ENCODE peak calls at places on chromosome 5, in four cellular contexts. One of them, this sample, is unnamed.

GRCh38 chr5:34012791-34013190 is 4.9 kb upstream of the AMACR start:
- DNase-seq in HepG2: no peak
- DNase-seq in WTC11: no peak
- DNase-seq in GM12878: no peak
- DNase-seq in this sample: no peak

GRCh38 chr5:74401566-74402320 is 238.8 kb downstream of the ENC1 start:
- DNase-seq in HepG2: no peak
- DNase-seq in WTC11: no peak
- DNase-seq in GM12878: no peak
- DNase-seq in this sample: no peak

GRCh38 chr5:56302027-56302426 is 68.9 kb upstream of the ANKRD55 start:
- DNase-seq in HepG2: peak
- DNase-seq in WTC11: no peak
- DNase-seq in GM12878: no peak
- DNase-seq in this sample: no peak

GRCh38 chr5:139985290-139985689 is 57.8 kb downstream of the NRG2 start:
- DNase-seq in HepG2: no peak
- DNase-seq in WTC11: no peak
- DNase-seq in GM12878: no peak
- DNase-seq in this sample: no peak

GRCh38 chr5:159928122-159928960 is 12.1 kb downstream of the ADRA1B start:
- DNase-seq in HepG2: no peak
- DNase-seq in WTC11: no peak
- DNase-seq in GM12878: no peak
- DNase-seq in this sample: no peak

GRCh38 chr5:81579525-81579924 is 171.4 kb downstream of the SSBP2 start:
- DNase-seq in HepG2: no peak
- DNase-seq in WTC11: no peak
- DNase-seq in GM12878: no peak
- DNase-seq in this sample: no peak

GRCh38 chr5:172926796-172927195 is 32.4 kb upstream of the RPL26L1 start:
- DNase-seq in HepG2: no peak
- DNase-seq in WTC11: no peak
- DNase-seq in GM12878: no peak
- DNase-seq in this sample: peak

GRCh38 chr5:54671111-54671531 is 153.6 kb downstream of the SNX18 start:
- DNase-seq in HepG2: no peak
- DNase-seq in WTC11: no peak
- DNase-seq in GM12878: no peak
- DNase-seq in this sample: no peak

GRCh38 chr5:173878224-173878967 is 9.8 kb upstream of the CPEB4 start:
- DNase-seq in HepG2: peak
- DNase-seq in WTC11: no peak
- DNase-seq in GM12878: no peak
- DNase-seq in this sample: no peak

GRCh38 chr5:124511791-124512190 is 234.6 kb downstream of the ZNF608 start:
- DNase-seq in HepG2: no peak
- DNase-seq in WTC11: no peak
- DNase-seq in GM12878: no peak
- DNase-seq in this sample: no peak

GRCh38 chr5:109656829-109657228 is 32.9 kb upstream of the MAN2A1 start:
- DNase-seq in HepG2: no peak
- DNase-seq in WTC11: no peak
- DNase-seq in GM12878: no peak
- DNase-seq in this sample: peak

GRCh38 chr5:168782172-168782571 is 203.0 kb upstream of the PANK3 start:
- DNase-seq in HepG2: no peak
- DNase-seq in WTC11: no peak
- DNase-seq in GM12878: no peak
- DNase-seq in this sample: no peak

GRCh38 chr5:6948562-6948961 is 235.3 kb downstream of the TENT4A start:
- DNase-seq in HepG2: no peak
- DNase-seq in WTC11: no peak
- DNase-seq in GM12878: no peak
- DNase-seq in this sample: no peak

GRCh38 chr5:110115485-110115884 is 425.8 kb downstream of the MAN2A1 start:
- DNase-seq in HepG2: no peak
- DNase-seq in WTC11: no peak
- DNase-seq in GM12878: no peak
- DNase-seq in this sample: no peak

GRCh38 chr5:107930092-107930491 is 259.4 kb upstream of the EFNA5 start:
- DNase-seq in HepG2: no peak
- DNase-seq in WTC11: no peak
- DNase-seq in GM12878: no peak
- DNase-seq in this sample: no peak

GRCh38 chr5:109016300-109016699 is 268.6 kb downstream of the FER start:
- DNase-seq in HepG2: peak
- DNase-seq in WTC11: no peak
- DNase-seq in GM12878: no peak
- DNase-seq in this sample: no peak

GRCh38 chr5:170863646-170864045 is 1.8 kb downstream of the RANBP17 start:
- DNase-seq in HepG2: no peak
- DNase-seq in WTC11: no peak
- DNase-seq in GM12878: no peak
- DNase-seq in this sample: no peak

GRCh38 chr5:55991768-55992486 is 2.8 kb downstream of the IL6ST start:
- DNase-seq in HepG2: peak
- DNase-seq in WTC11: no peak
- DNase-seq in GM12878: no peak
- DNase-seq in this sample: no peak

GRCh38 chr5:12245429-12245828 is 341.2 kb upstream of the CTNND2 start:
- DNase-seq in HepG2: no peak
- DNase-seq in WTC11: no peak
- DNase-seq in GM12878: no peak
- DNase-seq in this sample: no peak

GRCh38 chr5:160021818-160022446 is 13.0 kb downstream of the TTC1 start:
- DNase-seq in HepG2: peak
- DNase-seq in WTC11: peak
- DNase-seq in GM12878: peak
- DNase-seq in this sample: peak

GRCh38 chr5:115423051-115423450 is 121.5 kb downstream of the FEM1C start:
- DNase-seq in HepG2: no peak
- DNase-seq in WTC11: no peak
- DNase-seq in GM12878: no peak
- DNase-seq in this sample: no peak

GRCh38 chr5:33701251-33701650 is 190.5 kb downstream of the ADAMTS12 start:
- DNase-seq in HepG2: no peak
- DNase-seq in WTC11: no peak
- DNase-seq in GM12878: no peak
- DNase-seq in this sample: no peak

GRCh38 chr5:179385892-179386291 is 40.6 kb upstream of the ADAMTS2 start:
- DNase-seq in HepG2: no peak
- DNase-seq in WTC11: no peak
- DNase-seq in GM12878: no peak
- DNase-seq in this sample: no peak

DNA sequence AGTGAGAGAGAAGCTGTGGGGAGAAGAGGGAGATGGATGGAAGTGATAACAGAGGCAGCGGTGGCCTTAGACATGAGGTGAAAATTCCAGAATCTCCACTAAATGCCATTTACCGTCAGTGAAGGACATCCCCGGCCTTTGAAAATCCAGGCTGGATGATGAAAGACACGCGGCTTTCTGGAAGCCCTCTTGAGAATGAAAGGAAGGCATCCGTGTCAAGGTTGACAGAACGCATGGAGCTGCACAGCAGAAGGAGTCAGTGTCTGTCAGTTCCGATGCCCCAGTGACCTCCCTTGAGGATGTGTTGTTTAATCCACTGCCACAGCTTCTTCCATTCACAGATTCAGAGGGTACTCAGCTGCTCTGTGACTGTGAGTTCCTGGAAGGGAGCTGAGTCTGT is 114.9 kb downstream of the ICE1 start:
- DNase-seq in HepG2: no peak
- DNase-seq in WTC11: no peak
- DNase-seq in GM12878: no peak
- DNase-seq in this sample: no peak
- TF ChIP-seq CREM in HepG2: no peak
- TF ChIP-seq CREM in WTC11: no peak
- TF ChIP-seq CREM in GM12878: no peak
- TF ChIP-seq CREM in this sample: no peak

GRCh38 chr5:133714161-133714915 is 102.0 kb upstream of the FSTL4 start:
- DNase-seq in HepG2: no peak
- DNase-seq in WTC11: no peak
- DNase-seq in GM12878: no peak
- DNase-seq in this sample: peak

GRCh38 chr5:133713209-133713608 is 100.9 kb upstream of the FSTL4 start:
- DNase-seq in HepG2: no peak
- DNase-seq in WTC11: no peak
- DNase-seq in GM12878: no peak
- DNase-seq in this sample: no peak

GRCh38 chr5:133712562-133712961 is 100.2 kb upstream of the FSTL4 start:
- DNase-seq in HepG2: no peak
- DNase-seq in WTC11: no peak
- DNase-seq in GM12878: no peak
- DNase-seq in this sample: no peak

GRCh38 chr5:133715622-133716021 is 103.3 kb upstream of the FSTL4 start:
- DNase-seq in HepG2: no peak
- DNase-seq in WTC11: no peak
- DNase-seq in GM12878: no peak
- DNase-seq in this sample: no peak

DNA sequence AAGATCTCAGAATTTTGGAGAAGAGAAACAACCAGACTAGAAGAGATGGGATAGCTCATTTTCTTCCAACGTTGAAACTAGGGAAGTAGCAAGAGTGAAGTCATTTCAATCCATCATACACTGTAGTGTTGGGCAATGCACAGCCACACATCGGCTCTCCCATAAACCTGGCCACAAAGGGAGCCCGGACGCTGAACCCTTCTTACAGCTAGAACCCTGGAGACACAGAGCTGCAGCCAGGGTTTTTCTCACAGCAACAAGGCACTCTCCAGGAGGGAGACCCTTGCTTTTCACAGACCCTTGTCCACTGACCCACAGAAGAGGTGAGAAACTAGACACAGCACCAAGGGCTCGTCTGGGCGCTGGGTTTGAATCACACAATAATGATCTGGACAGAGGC is 101.4 kb upstream of the FSTL4 start:
- DNase-seq in HepG2: no peak
- DNase-seq in WTC11: no peak
- DNase-seq in GM12878: no peak
- DNase-seq in this sample: no peak
- TF ChIP-seq CREM in HepG2: no peak
- TF ChIP-seq CREM in WTC11: no peak
- TF ChIP-seq CREM in GM12878: no peak
- TF ChIP-seq CREM in this sample: no peak

GRCh38 chr5:68252678-68253520 is 37.3 kb downstream of the PIK3R1 start:
- DNase-seq in HepG2: peak
- DNase-seq in WTC11: peak
- DNase-seq in GM12878: no peak
- DNase-seq in this sample: peak

GRCh38 chr5:68251804-68252648 is 36.5 kb downstream of the PIK3R1 start:
- DNase-seq in HepG2: no peak
- DNase-seq in WTC11: no peak
- DNase-seq in GM12878: no peak
- DNase-seq in this sample: no peak

GRCh38 chr5:68249520-68249919 is 34.0 kb downstream of the PIK3R1 start:
- DNase-seq in HepG2: no peak
- DNase-seq in WTC11: no peak
- DNase-seq in GM12878: no peak
- DNase-seq in this sample: no peak

GRCh38 chr5:68250662-68251298 is 35.2 kb downstream of the PIK3R1 start:
- DNase-seq in HepG2: no peak
- DNase-seq in WTC11: no peak
- DNase-seq in GM12878: no peak
- DNase-seq in this sample: no peak

DNA sequence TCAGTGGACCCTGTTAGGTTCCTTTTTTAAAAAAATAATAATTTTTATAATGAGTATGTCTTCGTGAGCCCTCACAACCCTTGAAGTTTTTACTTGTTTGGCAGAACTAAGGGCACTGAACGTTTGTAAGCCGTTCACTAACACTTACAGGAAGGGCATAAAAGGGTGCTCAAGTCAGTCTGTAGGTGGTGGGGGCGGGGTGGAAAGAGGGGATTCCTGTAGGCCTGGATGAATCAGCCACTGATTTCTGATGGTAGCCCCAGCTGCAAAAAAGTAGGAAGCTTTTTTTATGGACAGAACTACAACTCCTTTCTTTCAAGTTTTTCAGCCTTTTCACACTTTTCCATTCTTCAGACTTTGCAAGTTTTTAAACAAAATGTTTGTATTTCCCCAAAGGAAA is 35.8 kb downstream of the PIK3R1 start:
- DNase-seq in HepG2: no peak
- DNase-seq in WTC11: no peak
- DNase-seq in GM12878: no peak
- DNase-seq in this sample: no peak
- TF ChIP-seq CREM in HepG2: no peak
- TF ChIP-seq CREM in WTC11: no peak
- TF ChIP-seq CREM in GM12878: no peak
- TF ChIP-seq CREM in this sample: no peak

DNA sequence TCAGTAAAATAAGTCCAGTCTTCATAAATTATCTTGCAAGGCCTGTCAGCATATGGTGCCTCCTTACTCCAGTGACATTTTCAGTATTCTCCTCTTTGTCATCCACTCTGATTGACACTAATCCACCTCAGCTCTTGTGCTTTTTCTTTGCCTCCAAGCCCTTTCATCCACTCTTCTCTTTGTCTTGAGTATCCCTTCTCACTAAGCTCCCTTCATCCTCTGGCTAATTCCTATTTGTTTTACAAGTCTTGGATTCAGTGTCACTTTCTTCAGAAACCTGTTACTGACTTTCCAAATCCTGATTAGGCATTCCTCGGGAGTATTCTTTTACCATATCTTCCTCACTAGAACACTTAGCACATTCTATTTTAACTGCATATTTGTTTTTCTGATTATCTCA is 100.6 kb upstream of the VCAN start:
- DNase-seq in HepG2: no peak
- DNase-seq in WTC11: no peak
- DNase-seq in GM12878: no peak
- DNase-seq in this sample: no peak
- TF ChIP-seq CREM in HepG2: no peak
- TF ChIP-seq CREM in WTC11: no peak
- TF ChIP-seq CREM in GM12878: no peak
- TF ChIP-seq CREM in this sample: no peak

GRCh38 chr5:39238366-39239105 is 19.2 kb upstream of the FYB1 start:
- DNase-seq in HepG2: no peak
- DNase-seq in WTC11: no peak
- DNase-seq in GM12878: peak
- DNase-seq in this sample: no peak
- TF ChIP-seq CREM in HepG2: no peak
- TF ChIP-seq CREM in WTC11: no peak
- TF ChIP-seq CREM in GM12878: no peak
- TF ChIP-seq CREM in this sample: no peak

DNA sequence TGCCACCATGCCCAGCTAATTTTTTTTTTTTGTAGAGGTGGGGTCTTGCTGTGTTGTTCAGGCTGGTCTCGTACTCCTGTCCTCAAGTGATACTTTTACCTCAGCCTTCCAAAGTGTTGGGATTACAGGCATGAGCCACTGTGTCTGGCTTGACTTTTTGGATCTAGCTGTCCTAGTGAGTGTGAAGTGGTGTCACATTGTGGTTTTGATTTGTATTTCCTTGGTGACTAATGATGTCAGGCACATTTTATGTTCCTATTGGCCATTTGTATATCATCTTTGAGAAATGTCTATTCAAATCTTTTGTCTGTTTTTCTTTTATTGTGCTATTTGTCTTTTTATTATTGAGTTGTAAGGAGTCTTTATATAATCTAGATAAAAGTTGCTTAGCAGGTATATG is 53.5 kb upstream of the MCCC2 start:
- DNase-seq in HepG2: no peak
- DNase-seq in WTC11: no peak
- DNase-seq in GM12878: peak
- DNase-seq in this sample: no peak
- TF ChIP-seq CREM in HepG2: no peak
- TF ChIP-seq CREM in WTC11: no peak
- TF ChIP-seq CREM in GM12878: peak
- TF ChIP-seq CREM in this sample: peak

This sample was measured in K562.